ENCODE peak calls at places on chromosome 13, in seven cellular contexts. K is H1, Z is K562, C is HCT116, R is SK-N-SH, Y is GM12878, Q is HepG2. A is an unnamed sample.

GRCh38 chr13:44274838-44275237 is 98.8 kb upstream of the SERP2 start:
- DNase-seq in Q (no peak), R (peak; percentile 13), C (no peak), Z (no peak), Y (no peak), K (no peak), A (no peak)

GRCh38 chr13:25660996-25661395 is 289.2 kb downstream of the ATP8A2 start:
- DNase-seq in C (no peak), R (no peak), Z (no peak), K (no peak), Y (no peak), Q (no peak), A (no peak)

GRCh38 chr13:26377038-26377437 is 123.1 kb downstream of the CDK8 start:
- DNase-seq in R (peak; percentile 38), K (peak; percentile 59), C (peak; percentile 8), Q (peak; percentile 28), Z (peak; percentile 20), Y (no peak), A (no peak)

GRCh38 chr13:95221991-95222732 is 79.1 kb downstream of the ABCC4 start:
- DNase-seq in C (no peak), Y (no peak), Z (no peak), Q (no peak), R (no peak), K (peak; percentile 40), A (no peak)

GRCh38 chr13:111219306-111219705 is 101.1 kb upstream of the TEX29 start:
- DNase-seq in Z (no peak), Y (no peak), K (no peak), R (no peak), C (no peak), Q (no peak), A (no peak)

GRCh38 chr13:88586263-88586662 is 915.1 kb downstream of the SLITRK5 start:
- DNase-seq in Z (no peak), C (no peak), R (no peak), K (no peak), Y (no peak), Q (no peak), A (no peak)

GRCh38 chr13:24626449-24626848 is 53.8 kb upstream of the ATP12A start:
- DNase-seq in Q (no peak), Y (no peak), Z (no peak), C (no peak), K (no peak), R (no peak), A (no peak)

GRCh38 chr13:93172109-93172508 is 54.5 kb upstream of the GPC6 start:
- DNase-seq in Q (peak; percentile 9), Z (no peak), C (no peak), Y (no peak), K (no peak), R (no peak), A (no peak)

GRCh38 chr13:45718992-45719391 is 16.9 kb downstream of the CBY2 start:
- DNase-seq in K (no peak), Y (no peak), R (no peak), Q (no peak), C (no peak), Z (no peak), A (peak; percentile 12)

GRCh38 chr13:52760078-52760477 is 20.5 kb upstream of the CNMD start:
- DNase-seq in R (no peak), K (no peak), C (no peak), Y (no peak), Q (no peak), Z (no peak), A (no peak)

GRCh38 chr13:101300531-101300930 is 115.8 kb downstream of the NALCN start:
- DNase-seq in Y (no peak), Q (no peak), Z (no peak), K (no peak), C (no peak), R (no peak), A (no peak)

GRCh38 chr13:49241296-49241695 is 6.4 kb upstream of the CDADC1 start:
- DNase-seq in Y (no peak), C (no peak), Z (no peak), K (no peak), R (no peak), Q (no peak), A (no peak)

GRCh38 chr13:67462098-67462497 is 232.0 kb upstream of the PCDH9 start:
- DNase-seq in C (no peak), K (no peak), Q (no peak), Y (no peak), Z (no peak), R (no peak), A (no peak)

GRCh38 chr13:20197361-20197834 is 4.7 kb upstream of the GJB2 start:
- DNase-seq in R (peak; percentile 59), K (no peak), Y (no peak), Q (peak; percentile 41), Z (peak; percentile 17), C (peak; percentile 64), A (peak; percentile 49)

GRCh38 chr13:27621366-27622101 is at the start of gene POLR1D:
- DNase-seq in R (peak; percentile 91), Y (peak; percentile 41), K (peak; percentile 91), C (peak; percentile 77), Z (peak; percentile 83), Q (peak; percentile 77), A (peak; percentile 87)

GRCh38 chr13:30805603-30806011 is 70.3 kb downstream of the ALOX5AP start:
- DNase-seq in R (peak; percentile 32), K (no peak), Y (no peak), C (peak; percentile 68), Z (no peak), Q (peak; percentile 90), A (no peak)

GRCh38 chr13:30396434-30397075 is 25.7 kb upstream of the UBE2L5 start:
- DNase-seq in Y (no peak), Q (no peak), R (no peak), Z (no peak), C (no peak), K (no peak), A (no peak)

GRCh38 chr13:40200273-40200978 is 466.0 kb downstream of the FOXO1 start:
- DNase-seq in Y (no peak), Z (no peak), K (no peak), C (no peak), R (no peak), Q (no peak), A (no peak)

GRCh38 chr13:106156468-106156867 is 379.0 kb downstream of the EFNB2 start:
- DNase-seq in Y (no peak), Z (no peak), K (no peak), C (peak; percentile 78), R (no peak), Q (no peak), A (no peak)

GRCh38 chr13:23610187-23610576 is 40.0 kb downstream of the TNFRSF19 start:
- DNase-seq in K (no peak), Q (peak; percentile 76), C (no peak), Y (no peak), R (no peak), Z (no peak), A (no peak)

GRCh38 chr13:105914637-105915036 is 620.8 kb downstream of the EFNB2 start:
- DNase-seq in K (no peak), Y (no peak), C (no peak), Q (no peak), R (no peak), Z (no peak), A (no peak)

GRCh38 chr13:73633817-73634449 is 500.3 kb downstream of the KLF12 start:
- DNase-seq in R (no peak), Z (no peak), C (no peak), Q (no peak), Y (no peak), K (no peak), A (no peak)
- TF ChIP-seq JUND in R (no peak), Z (no peak), C (no peak), Q (no peak), Y (no peak), K (no peak), A (no peak)

GRCh38 chr13:112842343-112842856 is 126.6 kb upstream of the MCF2L start:
- DNase-seq in C (no peak), R (no peak), Q (no peak), K (no peak), Z (no peak), Y (no peak), A (no peak)
- TF ChIP-seq JUND in C (no peak), R (no peak), Q (no peak), K (no peak), Z (no peak), Y (no peak), A (no peak)

GRCh38 chr13:48125794-48126228 is 30.9 kb upstream of the MED4 start:
- DNase-seq in C (no peak), Q (peak; percentile 25), R (no peak), Z (no peak), Y (no peak), K (no peak), A (peak; percentile 3)

GRCh38 chr13:48126944-48127814 is 32.3 kb upstream of the MED4 start:
- DNase-seq in R (peak; percentile 67), Y (peak; percentile 47), C (peak; percentile 59), K (no peak), Z (peak; percentile 56), Q (peak; percentile 63), A (peak; percentile 72)

GRCh38 chr13:48120246-48120645 is 25.3 kb upstream of the MED4 start:
- DNase-seq in Z (no peak), C (no peak), K (no peak), R (no peak), Q (no peak), Y (no peak), A (no peak)

GRCh38 chr13:48121733-48122132 is 26.8 kb upstream of the MED4 start:
- DNase-seq in K (no peak), Q (no peak), Y (no peak), R (no peak), C (no peak), Z (no peak), A (no peak)

DNA sequence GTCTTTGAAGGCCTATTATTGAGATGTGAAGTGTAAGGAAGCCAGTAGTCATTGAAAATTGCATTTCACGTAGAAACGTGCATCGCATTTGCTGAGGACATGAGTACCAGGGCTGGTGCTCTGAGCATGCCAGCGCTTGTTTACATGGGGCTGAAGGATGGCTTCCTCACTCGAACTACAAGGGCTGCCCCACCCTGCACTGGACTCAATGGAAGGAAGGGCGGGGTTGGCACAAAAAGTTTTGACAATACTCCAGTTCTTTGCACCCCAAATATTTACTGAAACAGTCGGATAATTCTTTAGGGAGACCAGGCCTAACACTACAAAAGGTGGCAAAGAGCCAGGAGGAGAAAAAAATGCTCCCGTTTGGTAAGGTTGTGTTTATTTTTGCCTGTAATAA is 28.9 kb upstream of the MED4 start:
- DNase-seq in Z (no peak), K (no peak), Y (no peak), R (no peak), C (no peak), Q (no peak), A (no peak)
- TF ChIP-seq JUND in Z (no peak), K (no peak), Y (no peak), R (no peak), C (no peak), Q (no peak), A (no peak)

GRCh38 chr13:99311137-99311536 is 3.9 kb upstream of the GPR183 start:
- DNase-seq in C (no peak), R (no peak), K (no peak), Y (no peak), Q (no peak), Z (peak; percentile 39), A (no peak)

GRCh38 chr13:99310382-99311031 is 3.3 kb upstream of the GPR183 start:
- DNase-seq in Q (no peak), R (peak; percentile 25), Z (no peak), K (no peak), Y (no peak), C (no peak), A (no peak)

GRCh38 chr13:99307648-99308339 is 595 bp upstream of the GPR183 start:
- DNase-seq in R (no peak), Z (peak; percentile 15), C (no peak), Y (no peak), K (no peak), Q (no peak), A (no peak)

GRCh38 chr13:99307247-99307646 is at the start of gene GPR183:
- DNase-seq in K (no peak), Q (no peak), Y (no peak), R (no peak), C (no peak), Z (no peak), A (no peak)

GRCh38 chr13:99308481-99309087 is 1.4 kb upstream of the GPR183 start:
- DNase-seq in Q (no peak), R (no peak), Z (no peak), K (no peak), C (no peak), Y (no peak), A (no peak)
- TF ChIP-seq JUND in Q (no peak), R (no peak), Z (no peak), K (no peak), C (no peak), Y (no peak), A (no peak)

A was measured in T47D.